ENCODE peak calls at places on chromosomes 13 and 19, in nine cellular contexts. A, U, L, F, V, K, T, Z and C are unnamed samples.

GRCh38 chr19:16473875-16474397 is 2.2 kb upstream of the EPS15L1 start:
- DNase-seq in L (no peak), Z (no peak), U (no peak), K (no peak), T (no peak), V (no peak), A (no peak), F (no peak), C (no peak)

GRCh38 chr19:5652261-5652660 is 28.1 kb downstream of the MICOS13 start:
- DNase-seq in T (no peak), F (no peak), K (no peak), A (no peak), Z (no peak), V (no peak), U (peak; percentile 10), L (no peak), C (no peak)

GRCh38 chr13:80945328-80945727 is 604.4 kb upstream of the SPRY2 start:
- DNase-seq in T (peak; percentile 37), L (no peak), F (no peak), U (no peak), Z (no peak), K (peak; percentile 22), V (no peak), A (no peak), C (no peak)

GRCh38 chr13:29594310-29594709 is 1.2 kb downstream of the SLC7A1 start:
- DNase-seq in V (peak; percentile 14), L (no peak), K (peak; percentile 77), A (peak; percentile 29), F (peak; percentile 10), U (peak; percentile 69), Z (no peak), T (peak; percentile 26), C (peak; percentile 25)

GRCh38 chr13:25859528-25859927 is 192.3 kb downstream of the SHISA2 start:
- DNase-seq in T (no peak), V (no peak), F (no peak), U (no peak), A (no peak), L (no peak), Z (no peak), K (no peak), C (no peak)

GRCh38 chr13:27496006-27496405 is 45.6 kb upstream of the MTIF3 start:
- DNase-seq in L (no peak), V (no peak), U (peak; percentile 8), Z (no peak), K (no peak), F (no peak), T (no peak), A (no peak), C (no peak)

GRCh38 chr19:11234486-11235075 is 4.8 kb upstream of the ANGPTL8 start:
- DNase-seq in Z (no peak), T (no peak), U (no peak), K (no peak), A (no peak), L (no peak), F (no peak), V (no peak), C (no peak)

GRCh38 chr13:57582032-57582431 is 49.5 kb upstream of the PCDH17 start:
- DNase-seq in K (peak; percentile 31), A (no peak), F (no peak), Z (no peak), V (no peak), T (no peak), U (no peak), L (no peak), C (no peak)

GRCh38 chr13:66586489-66586888 is 643.6 kb downstream of the PCDH9 start:
- DNase-seq in U (no peak), Z (no peak), F (no peak), T (no peak), A (no peak), K (no peak), L (no peak), V (no peak), C (no peak)

GRCh38 chr13:80452279-80452678 is 111.4 kb upstream of the SPRY2 start:
- DNase-seq in V (no peak), Z (no peak), A (no peak), F (no peak), K (no peak), T (no peak), L (no peak), U (no peak), C (no peak)